ENCODE peak calls at places on chromosome 15, in seven cellular contexts. A is GM23338; I is naive thymus-derived CD4-positive, alpha-beta T cell; U is PC-3; B is heart right ventricle; V is CD4-positive, alpha-beta memory T cell; Y is GM12878. Z is an unnamed sample.

GRCh38 chr15:87591042-87591441 is 665.5 kb downstream of the NTRK3 start:
- DNase-seq in A (no peak), I (no peak), U (no peak), B (no peak), V (no peak), Y (no peak), Z (no peak)

GRCh38 chr15:32659340-32659831 is 17.9 kb downstream of the SCG5 start:
- DNase-seq in A (no peak), I (no peak), U (peak; percentile 91), B (no peak), V (no peak), Y (no peak), Z (no peak)

GRCh38 chr15:60972301-60972700 is 256.8 kb downstream of the RORA start:
- DNase-seq in A (no peak), I (no peak), U (peak; percentile 15), B (no peak), V (no peak), Y (no peak), Z (no peak)

GRCh38 chr15:59372352-59373211 is at the start of gene MYO1E:
- DNase-seq in A (peak; percentile 98), I (no peak), U (peak; percentile 96), B (peak; percentile 94), V (no peak), Y (peak; percentile 72), Z (peak; percentile 92)

GRCh38 chr15:68487087-68487843 is 55.3 kb upstream of the ITGA11 start:
- DNase-seq in A (no peak), I (no peak), U (no peak), B (no peak), V (no peak), Y (no peak), Z (no peak)

GRCh38 chr15:58677426-58677825 is 72.1 kb downstream of the ADAM10 start:
- DNase-seq in A (no peak), I (no peak), U (no peak), B (no peak), V (no peak), Y (no peak), Z (no peak)

GRCh38 chr15:78950343-78950742 is 5.5 kb upstream of the CTSH start:
- DNase-seq in A (no peak), I (no peak), U (no peak), B (no peak), V (no peak), Y (no peak), Z (no peak)

GRCh38 chr15:43292375-43293078 is 25.8 kb upstream of the TGM5 start:
- DNase-seq in A (no peak), I (no peak), U (no peak), B (no peak), V (no peak), Y (no peak), Z (no peak)

GRCh38 chr15:91186892-91187644 is 87.0 kb downstream of the SV2B start:
- DNase-seq in A (peak; percentile 67), I (peak; percentile 2), U (peak; percentile 50), B (no peak), V (no peak), Y (no peak), Z (no peak)

GRCh38 chr15:37289109-37289765 is 188.9 kb upstream of the MEIS2 start:
- DNase-seq in A (peak; percentile 73), I (no peak), U (peak; percentile 49), B (no peak), V (no peak), Y (no peak), Z (no peak)

GRCh38 chr15:60614862-60615771 is 136.2 kb upstream of the ICE2 start:
- DNase-seq in A (peak; percentile 61), I (no peak), U (no peak), B (no peak), V (no peak), Y (no peak), Z (peak; percentile 40)

GRCh38 chr15:57281357-57281756 is 94.9 kb upstream of the CGNL1 start:
- DNase-seq in A (peak; percentile 52), I (no peak), U (no peak), B (no peak), V (no peak), Y (no peak), Z (no peak)

GRCh38 chr15:70491641-70492040 is 271.7 kb downstream of the UACA start:
- DNase-seq in A (no peak), I (no peak), U (no peak), B (no peak), V (no peak), Y (no peak), Z (no peak)

GRCh38 chr15:70493787-70494514 is 269.4 kb downstream of the UACA start:
- DNase-seq in A (no peak), I (no peak), U (no peak), B (no peak), V (no peak), Y (no peak), Z (no peak)

GRCh38 chr15:70493376-70493775 is 270.0 kb downstream of the UACA start:
- DNase-seq in A (no peak), I (no peak), U (no peak), B (no peak), V (no peak), Y (no peak), Z (no peak)

GRCh38 chr15:70491183-70491621 is 272.2 kb downstream of the UACA start:
- DNase-seq in A (no peak), I (peak; percentile 24), U (no peak), B (no peak), V (no peak), Y (no peak), Z (no peak)

DNA sequence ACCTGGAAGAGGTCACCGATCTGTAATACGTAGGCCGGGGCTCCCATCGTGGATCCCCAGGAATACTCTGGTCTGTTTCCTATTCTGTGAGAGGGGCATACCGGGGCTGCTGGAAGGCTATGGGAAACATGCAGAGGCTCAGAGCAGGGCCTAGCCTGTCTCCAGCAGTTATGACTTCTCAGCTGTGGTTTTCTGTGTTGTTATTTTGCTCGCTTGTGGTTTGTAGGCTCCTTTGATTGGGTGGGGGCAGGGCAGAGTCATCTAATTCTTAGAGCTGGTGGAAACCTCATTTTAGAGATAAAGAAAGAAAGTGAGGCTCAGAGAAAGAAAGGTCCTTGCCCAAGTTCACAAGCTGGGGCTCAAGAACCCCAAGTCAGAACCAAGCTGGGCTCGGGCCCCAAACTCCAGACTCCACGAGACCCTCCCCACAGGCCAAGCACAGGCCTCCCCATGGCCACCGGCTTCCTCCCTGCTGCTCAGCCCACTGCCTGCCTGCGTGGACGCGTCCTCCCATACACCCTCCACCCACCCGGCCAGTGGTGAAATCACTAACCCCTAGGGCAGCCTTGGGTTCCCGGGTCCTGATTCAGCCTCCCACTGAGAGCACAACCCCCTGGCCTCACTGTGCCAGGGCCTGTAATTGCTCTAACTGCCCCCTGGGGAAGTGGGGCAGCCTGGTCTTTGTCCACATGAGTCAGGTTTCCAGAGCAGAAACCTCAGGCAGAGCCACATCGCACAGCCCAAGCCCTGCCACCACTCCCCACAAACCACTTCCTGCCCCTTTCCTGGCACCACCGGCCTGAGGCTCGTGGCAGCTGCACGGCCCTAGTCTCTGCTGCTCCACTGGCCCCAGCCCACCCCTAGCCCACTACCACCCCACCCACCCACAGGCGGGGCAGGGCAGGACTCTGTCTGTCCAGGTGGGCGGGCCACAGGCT is 270.8 kb downstream of the UACA start:
- DNase-seq in A (peak; percentile 19), I (peak; percentile 88), U (peak; percentile 88), B (peak; percentile 43), V (peak; percentile 88), Y (no peak), Z (peak; percentile 76)
- H3K4me1 ChIP-seq in A (no peaks in the 10 kb centered on the region), I (peaks cover 55% of the 10 kb centered on the region), U (peaks cover 49% of the 10 kb centered on the region), B (peaks cover 7% of the 10 kb centered on the region), V (peaks cover 77% of the 10 kb centered on the region), Y (peaks cover 52% of the 10 kb centered on the region), Z (peaks cover 4% of the 10 kb centered on the region)

DNA sequence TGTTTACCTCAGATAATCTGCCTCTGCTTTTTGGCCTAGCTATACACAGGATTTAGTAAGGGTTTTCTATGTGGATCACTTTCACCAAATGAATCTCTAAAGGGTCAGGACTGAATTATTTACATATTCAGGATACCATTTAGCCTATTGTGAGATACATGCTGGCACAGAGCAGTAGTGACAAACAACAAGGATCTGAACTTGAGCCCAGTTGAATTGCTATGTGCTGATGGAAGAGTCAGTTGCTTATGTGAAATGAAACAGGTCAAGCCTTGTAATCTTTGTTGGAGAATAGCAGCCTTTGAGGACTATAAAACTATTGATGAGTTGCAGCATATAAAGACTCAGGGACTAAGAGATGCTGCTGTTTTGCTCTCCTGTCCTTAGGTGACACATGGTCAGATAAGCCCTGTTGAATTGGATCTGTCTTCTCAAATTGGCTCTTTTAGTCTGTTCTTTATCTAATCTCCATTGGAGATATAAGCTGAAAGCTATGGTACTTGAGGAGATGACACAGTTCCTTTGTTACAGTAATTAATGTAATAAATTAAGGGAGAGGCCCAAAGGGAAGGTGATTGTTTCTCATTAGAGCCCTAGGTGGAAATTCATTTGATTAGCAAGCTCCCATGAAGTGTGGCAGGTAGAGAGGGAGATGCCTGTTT is 30.4 kb downstream of the ZNF609 start:
- DNase-seq in A (no peak), I (no peak), U (no peak), B (no peak), V (no peak), Y (no peak), Z (no peak)
- H3K27ac ChIP-seq in A (no peak overlapping the region), I (no peak overlapping the region), U (no peak overlapping the region), B (no peak overlapping the region), V (no peak overlapping the region), Y (no peak overlapping the region), Z (no peak overlapping the region)

DNA sequence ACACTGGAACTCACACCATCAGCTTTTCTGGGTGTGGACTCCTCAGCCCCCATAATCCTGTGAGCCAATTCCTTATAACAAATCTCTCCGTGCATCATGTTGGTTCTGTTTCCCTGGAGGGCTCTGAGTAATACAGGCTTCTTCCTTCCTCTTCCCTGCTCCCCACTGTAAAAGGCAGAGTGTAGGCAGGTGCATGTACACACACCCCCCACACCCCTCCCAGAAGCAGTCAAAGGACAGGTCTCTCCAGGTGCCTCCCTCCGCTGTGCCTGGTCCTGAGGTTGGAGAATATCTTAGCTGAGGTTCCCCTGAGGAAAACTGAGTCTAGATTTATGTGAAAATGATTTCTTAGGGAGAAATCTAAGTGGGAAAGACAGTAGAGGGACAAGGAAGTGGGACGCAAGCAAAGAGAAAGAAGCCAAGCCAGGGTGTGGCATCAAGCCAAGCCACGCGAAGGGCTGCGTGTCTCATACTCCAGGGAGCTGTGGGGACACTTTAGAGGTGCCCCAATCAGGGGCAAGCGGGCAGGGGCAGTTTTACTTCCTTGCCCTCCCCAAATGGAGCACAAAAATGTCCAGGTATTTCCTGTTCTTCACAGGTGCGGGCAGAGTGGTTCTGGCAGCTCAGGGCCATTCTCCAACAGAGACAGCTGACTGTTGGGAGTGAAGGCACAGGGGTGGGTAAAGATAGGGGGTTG is 86.6 kb downstream of the HMG20A start:
- DNase-seq in A (no peak), I (no peak), U (peak; percentile 54), B (peak; percentile 73), V (no peak), Y (no peak), Z (peak; percentile 64)
- H3K4me1 ChIP-seq in A (peaks cover 68% of the 10 kb centered on the region), I (no peaks in the 10 kb centered on the region), U (peaks cover 32% of the 10 kb centered on the region), B (peaks cover 78% of the 10 kb centered on the region), V (no peaks in the 10 kb centered on the region), Y (peaks cover 22% of the 10 kb centered on the region), Z (peaks cover 31% of the 10 kb centered on the region)

GRCh38 chr15:67144609-67145306 is 79.4 kb downstream of the SMAD3 start:
- DNase-seq in A (peak; percentile 78), I (no peak), U (no peak), B (no peak), V (no peak), Y (no peak), Z (no peak)
- H3K27ac ChIP-seq in A (peak overlapping the region; percentile 58), I (no peak overlapping the region), U (peak overlapping the region; percentile 100), B (no peak overlapping the region), V (no peak overlapping the region), Y (no peak overlapping the region), Z (peak overlapping the region; percentile 87)

GRCh38 chr15:84911879-84912660 is 27.6 kb downstream of the SLC28A1 start:
- DNase-seq in A (no peak), I (no peak), U (peak; percentile 96), B (peak; percentile 94), V (no peak), Y (no peak), Z (peak; percentile 61)
- H3K4me1 ChIP-seq in A (no peaks in the 10 kb centered on the region), I (no peaks in the 10 kb centered on the region), U (peaks cover 69% of the 10 kb centered on the region), B (peaks cover 82% of the 10 kb centered on the region), V (no peaks in the 10 kb centered on the region), Y (peaks cover 14% of the 10 kb centered on the region), Z (peaks cover 36% of the 10 kb centered on the region)